ENCODE peak calls at places on chromosomes 1 and 21, in eight cellular contexts. H, L, V, W, G, U, J and X are unnamed samples.
A peak's percentile ranks its signal among the peaks of the same experiment; 100 is the strongest.

GRCh38 chr1:14522331-14523241 is 75.9 kb upstream of the KAZN start:
- DNase-seq in H (peak; percentile 65), L (no peak), V (no peak), W (peak; percentile 36), G (peak; percentile 85), U (no peak), J (peak; percentile 33), X (no peak)

GRCh38 chr1:169105434-169106094 is 926 bp upstream of the ATP1B1 start:
- DNase-seq in H (peak; percentile 88), L (peak; percentile 45), V (no peak), W (peak; percentile 96), G (no peak), U (no peak), J (peak; percentile 81), X (no peak)

GRCh38 chr1:7517611-7518330 is 253.3 kb upstream of the VAMP3 start:
- DNase-seq in H (no peak), L (no peak), V (no peak), W (no peak), G (no peak), U (no peak), J (no peak), X (no peak)

GRCh38 chr21:43339668-43340067 is 87.3 kb downstream of the SIK1 start:
- DNase-seq in H (no peak), L (no peak), V (no peak), W (no peak), G (no peak), U (no peak), J (peak; percentile 58), X (no peak)

GRCh38 chr1:160711528-160712311 is at the start of gene CD48:
- DNase-seq in H (no peak), L (peak; percentile 69), V (peak; percentile 49), W (no peak), G (no peak), U (no peak), J (no peak), X (no peak)

GRCh38 chr1:1086911-1087341 is 12.8 kb upstream of the RNF223 start:
- DNase-seq in H (no peak), L (no peak), V (no peak), W (no peak), G (no peak), U (no peak), J (peak; percentile 12), X (no peak)

GRCh38 chr21:23507501-23507900 is 2099.8 kb downstream of the MRPL39 start:
- DNase-seq in H (no peak), L (no peak), V (no peak), W (no peak), G (no peak), U (no peak), J (no peak), X (no peak)

GRCh38 chr1:43255438-43256210 is 14.2 kb upstream of the TMEM125 start:
- DNase-seq in H (no peak), L (no peak), V (no peak), W (no peak), G (no peak), U (no peak), J (peak; percentile 42), X (no peak)

GRCh38 chr1:246425895-246426294 is 81.2 kb downstream of the SMYD3 start:
- DNase-seq in H (no peak), L (no peak), V (no peak), W (no peak), G (no peak), U (no peak), J (no peak), X (no peak)

GRCh38 chr1:119779869-119780356 is 11.2 kb upstream of the HMGCS2 start:
- DNase-seq in H (no peak), L (no peak), V (no peak), W (peak; percentile 52), G (peak; percentile 36), U (no peak), J (no peak), X (no peak)

GRCh38 chr1:235067396-235068154 is 61.1 kb downstream of the TOMM20 start:
- DNase-seq in H (peak; percentile 99), L (peak; percentile 45), V (no peak), W (peak; percentile 36), G (peak; percentile 98), U (no peak), J (peak; percentile 70), X (no peak)

GRCh38 chr1:10615336-10615735 is 140.6 kb downstream of the PEX14 start:
- DNase-seq in H (no peak), L (no peak), V (no peak), W (no peak), G (no peak), U (no peak), J (no peak), X (no peak)

GRCh38 chr1:202638019-202638887 is 72.0 kb downstream of the SYT2 start:
- DNase-seq in H (no peak), L (no peak), V (no peak), W (peak; percentile 40), G (no peak), U (peak; percentile 57), J (no peak), X (no peak)

GRCh38 chr1:53617382-53618217 is 121.4 kb downstream of the GLIS1 start:
- DNase-seq in H (no peak), L (no peak), V (no peak), W (no peak), G (peak; percentile 89), U (peak; percentile 16), J (no peak), X (no peak)

GRCh38 chr1:41537257-41537656 is 52.8 kb upstream of the EDN2 start:
- DNase-seq in H (no peak), L (peak; percentile 0), V (no peak), W (peak; percentile 23), G (peak; percentile 74), U (no peak), J (no peak), X (no peak)

GRCh38 chr1:96641292-96641691 is 80.3 kb upstream of the PTBP2 start:
- DNase-seq in H (no peak), L (no peak), V (no peak), W (no peak), G (peak; percentile 65), U (no peak), J (no peak), X (no peak)

GRCh38 chr1:2554621-2555387 is 1.4 kb upstream of the TNFRSF14 start:
- DNase-seq in H (no peak), L (peak; percentile 60), V (peak; percentile 28), W (peak; percentile 23), G (no peak), U (no peak), J (no peak), X (no peak)

GRCh38 chr1:92577251-92577895 is 90.6 kb upstream of the GFI1 start:
- DNase-seq in H (no peak), L (peak; percentile 30), V (no peak), W (no peak), G (peak; percentile 71), U (no peak), J (peak; percentile 22), X (no peak)

GRCh38 chr1:187185389-187185788 is 356.6 kb downstream of the PLA2G4A start:
- DNase-seq in H (no peak), L (no peak), V (no peak), W (no peak), G (no peak), U (no peak), J (no peak), X (no peak)

GRCh38 chr21:35862969-35863368 is 197.4 kb downstream of the SETD4 start:
- DNase-seq in H (no peak), L (no peak), V (no peak), W (no peak), G (no peak), U (no peak), J (no peak), X (no peak)

GRCh38 chr1:157181790-157182189 is 43.6 kb upstream of the ETV3 start:
- DNase-seq in H (no peak), L (no peak), V (no peak), W (no peak), G (no peak), U (no peak), J (no peak), X (no peak)

GRCh38 chr1:225462714-225463574 is 35.1 kb upstream of the LBR start:
- DNase-seq in H (no peak), L (no peak), V (no peak), W (peak; percentile 96), G (no peak), U (peak; percentile 88), J (no peak), X (no peak)

GRCh38 chr1:37286881-37287280 is 187.5 kb upstream of the ZC3H12A start:
- DNase-seq in H (no peak), L (no peak), V (no peak), W (no peak), G (no peak), U (no peak), J (no peak), X (no peak)

GRCh38 chr1:68213843-68214242 is 18.5 kb downstream of the WLS start:
- DNase-seq in H (no peak), L (no peak), V (no peak), W (peak; percentile 16), G (peak; percentile 80), U (peak; percentile 9), J (peak; percentile 77), X (no peak)

GRCh38 chr1:27357281-27358037 is 9.3 kb downstream of the MAP3K6 start:
- DNase-seq in H (peak; percentile 51), L (peak; percentile 83), V (peak; percentile 62), W (peak; percentile 56), G (peak; percentile 36), U (peak; percentile 25), J (peak; percentile 76), X (no peak)

GRCh38 chr1:112391603-112391940 is 4.4 kb upstream of the CTTNBP2NL start:
- DNase-seq in H (no peak), L (no peak), V (no peak), W (no peak), G (no peak), U (no peak), J (no peak), X (no peak)

GRCh38 chr1:77533660-77534295 is 148.7 kb downstream of the ZZZ3 start:
- DNase-seq in H (peak; percentile 64), L (peak; percentile 66), V (peak; percentile 16), W (peak; percentile 78), G (peak; percentile 78), U (peak; percentile 57), J (no peak), X (peak; percentile 51)